ENCODE peak calls at places on chromosomes 7 and 10, in four cellular contexts. L, Y, G and X are unnamed samples.

GRCh38 chr7:28102778-28103177 is 77.8 kb downstream of the JAZF1 start:
- DNase-seq in L (no peak), Y (no peak), G (no peak), X (no peak)

GRCh38 chr10:33136271-33136670 is 178.2 kb upstream of the ITGB1 start:
- DNase-seq in L (no peak), Y (no peak), G (no peak), X (no peak)

GRCh38 chr10:3424102-3424803 is 251.7 kb upstream of the PITRM1 start:
- DNase-seq in L (no peak), Y (peak), G (no peak), X (no peak)

GRCh38 chr7:116616555-116617059 is 55.4 kb upstream of the MET start:
- DNase-seq in L (no peak), Y (no peak), G (no peak), X (no peak)

GRCh38 chr10:21363753-21364104 is 161.8 kb downstream of the SKIDA1 start:
- DNase-seq in L (no peak), Y (no peak), G (no peak), X (no peak)

GRCh38 chr10:89332092-89332633 is 4.4 kb downstream of the IFIT3 start:
- DNase-seq in L (no peak), Y (no peak), G (no peak), X (no peak)

GRCh38 chr10:110221721-110222261 is 14.4 kb downstream of the MXI1 start:
- DNase-seq in L (peak), Y (peak), G (peak), X (no peak)

GRCh38 chr10:89645742-89646172 is 715 bp upstream of the PANK1 start:
- DNase-seq in L (no peak), Y (no peak), G (no peak), X (no peak)

GRCh38 chr10:23096814-23097549 is 1.6 kb downstream of the MSRB2 start:
- DNase-seq in L (no peak), Y (no peak), G (no peak), X (no peak)

GRCh38 chr10:92657024-92657423 is 32.7 kb upstream of the HHEX start:
- DNase-seq in L (no peak), Y (no peak), G (no peak), X (no peak)

GRCh38 chr10:79610601-79611191 is at the start of gene SFTPA1:
- DNase-seq in L (no peak), Y (no peak), G (no peak), X (no peak)

GRCh38 chr10:49446031-49446430 is 50.1 kb upstream of the DRGX start:
- DNase-seq in L (no peak), Y (no peak), G (no peak), X (no peak)

GRCh38 chr10:33265621-33266020 is 68.8 kb downstream of the NRP1 start:
- DNase-seq in L (peak), Y (no peak), G (peak), X (no peak)

GRCh38 chr10:90598513-90598912 is 259.3 kb downstream of the HTR7 start:
- DNase-seq in L (no peak), Y (no peak), G (no peak), X (no peak)